ENCODE peak calls at places on chromosome 11, in eight cellular contexts. One of them, this sample, is unnamed.

GRCh38 chr11:116035972-116036371 is 531.8 kb upstream of the CADM1 start:
- DNase-seq in PC-3: no peak
- DNase-seq in neural progenitor cell: no peak
- DNase-seq in fibroblast of lung: no peak
- DNase-seq in mammary epithelial cell: no peak
- DNase-seq in IMR-90: no peak
- DNase-seq in keratinocyte: no peak
- DNase-seq in H1: no peak
- DNase-seq in this sample: no peak

GRCh38 chr11:96234866-96235441 is 108.0 kb downstream of the MAML2 start:
- DNase-seq in PC-3: peak
- DNase-seq in neural progenitor cell: no peak
- DNase-seq in fibroblast of lung: no peak
- DNase-seq in mammary epithelial cell: no peak
- DNase-seq in IMR-90: no peak
- DNase-seq in keratinocyte: no peak
- DNase-seq in H1: no peak
- DNase-seq in this sample: no peak

GRCh38 chr11:86160546-86161149 is 83.9 kb upstream of the EED start:
- DNase-seq in PC-3: peak
- DNase-seq in neural progenitor cell: no peak
- DNase-seq in fibroblast of lung: no peak
- DNase-seq in mammary epithelial cell: peak
- DNase-seq in IMR-90: peak
- DNase-seq in keratinocyte: peak
- DNase-seq in H1: no peak
- DNase-seq in this sample: no peak

GRCh38 chr11:16154715-16155396 is 201.5 kb downstream of the SOX6 start:
- DNase-seq in PC-3: peak
- DNase-seq in neural progenitor cell: no peak
- DNase-seq in fibroblast of lung: no peak
- DNase-seq in mammary epithelial cell: peak
- DNase-seq in IMR-90: no peak
- DNase-seq in keratinocyte: peak
- DNase-seq in H1: no peak
- DNase-seq in this sample: no peak

GRCh38 chr11:78408619-78409018 is 9.0 kb downstream of the GAB2 start:
- DNase-seq in PC-3: no peak
- DNase-seq in neural progenitor cell: no peak
- DNase-seq in fibroblast of lung: no peak
- DNase-seq in mammary epithelial cell: no peak
- DNase-seq in IMR-90: no peak
- DNase-seq in keratinocyte: no peak
- DNase-seq in H1: no peak
- DNase-seq in this sample: no peak

GRCh38 chr11:63608353-63609345 is 5.6 kb downstream of the PLAAT3 start:
- DNase-seq in PC-3: no peak
- DNase-seq in neural progenitor cell: no peak
- DNase-seq in fibroblast of lung: no peak
- DNase-seq in mammary epithelial cell: peak
- DNase-seq in IMR-90: peak
- DNase-seq in keratinocyte: no peak
- DNase-seq in H1: no peak
- DNase-seq in this sample: no peak

GRCh38 chr11:35307221-35307621 is 112.1 kb downstream of the SLC1A2 start:
- DNase-seq in PC-3: no peak
- DNase-seq in neural progenitor cell: no peak
- DNase-seq in fibroblast of lung: no peak
- DNase-seq in mammary epithelial cell: no peak
- DNase-seq in IMR-90: no peak
- DNase-seq in keratinocyte: no peak
- DNase-seq in H1: no peak
- DNase-seq in this sample: no peak

GRCh38 chr11:120520091-120520822 is 8.7 kb downstream of the GRIK4 start:
- DNase-seq in PC-3: no peak
- DNase-seq in neural progenitor cell: no peak
- DNase-seq in fibroblast of lung: no peak
- DNase-seq in mammary epithelial cell: no peak
- DNase-seq in IMR-90: no peak
- DNase-seq in keratinocyte: no peak
- DNase-seq in H1: no peak
- DNase-seq in this sample: no peak

GRCh38 chr11:74870485-74870884 is 78.4 kb downstream of the XRRA1 start:
- DNase-seq in PC-3: peak
- DNase-seq in neural progenitor cell: peak
- DNase-seq in fibroblast of lung: peak
- DNase-seq in mammary epithelial cell: peak
- DNase-seq in IMR-90: peak
- DNase-seq in keratinocyte: no peak
- DNase-seq in H1: no peak
- DNase-seq in this sample: peak

GRCh38 chr11:78780889-78781288 is 206.2 kb upstream of the NARS2 start:
- DNase-seq in PC-3: no peak
- DNase-seq in neural progenitor cell: no peak
- DNase-seq in fibroblast of lung: no peak
- DNase-seq in mammary epithelial cell: no peak
- DNase-seq in IMR-90: no peak
- DNase-seq in keratinocyte: no peak
- DNase-seq in H1: no peak
- DNase-seq in this sample: no peak

GRCh38 chr11:75472081-75472732 is 39.2 kb upstream of the KLHL35 start:
- DNase-seq in PC-3: no peak
- DNase-seq in neural progenitor cell: no peak
- DNase-seq in fibroblast of lung: no peak
- DNase-seq in mammary epithelial cell: peak
- DNase-seq in IMR-90: no peak
- DNase-seq in keratinocyte: peak
- DNase-seq in H1: no peak
- DNase-seq in this sample: no peak

GRCh38 chr11:117915219-117915618 is 14.0 kb downstream of the TMPRSS13 start:
- DNase-seq in PC-3: no peak
- DNase-seq in neural progenitor cell: peak
- DNase-seq in fibroblast of lung: no peak
- DNase-seq in mammary epithelial cell: no peak
- DNase-seq in IMR-90: no peak
- DNase-seq in keratinocyte: no peak
- DNase-seq in H1: no peak
- DNase-seq in this sample: no peak

GRCh38 chr11:83459802-83460201 is 173.6 kb upstream of the CCDC90B start:
- DNase-seq in PC-3: no peak
- DNase-seq in neural progenitor cell: no peak
- DNase-seq in fibroblast of lung: no peak
- DNase-seq in mammary epithelial cell: no peak
- DNase-seq in IMR-90: no peak
- DNase-seq in keratinocyte: no peak
- DNase-seq in H1: no peak
- DNase-seq in this sample: no peak

GRCh38 chr11:6968816-6969215 is 42.6 kb downstream of the ZNF215 start:
- DNase-seq in PC-3: peak
- DNase-seq in neural progenitor cell: no peak
- DNase-seq in fibroblast of lung: peak
- DNase-seq in mammary epithelial cell: peak
- DNase-seq in IMR-90: peak
- DNase-seq in keratinocyte: peak
- DNase-seq in H1: no peak
- DNase-seq in this sample: no peak

GRCh38 chr11:104301776-104302175 is 137.8 kb upstream of the PDGFD start:
- DNase-seq in PC-3: no peak
- DNase-seq in neural progenitor cell: no peak
- DNase-seq in fibroblast of lung: no peak
- DNase-seq in mammary epithelial cell: no peak
- DNase-seq in IMR-90: no peak
- DNase-seq in keratinocyte: no peak
- DNase-seq in H1: no peak
- DNase-seq in this sample: no peak

GRCh38 chr11:120448240-120448639 is 63.3 kb upstream of the GRIK4 start:
- DNase-seq in PC-3: no peak
- DNase-seq in neural progenitor cell: no peak
- DNase-seq in fibroblast of lung: no peak
- DNase-seq in mammary epithelial cell: no peak
- DNase-seq in IMR-90: no peak
- DNase-seq in keratinocyte: no peak
- DNase-seq in H1: no peak
- DNase-seq in this sample: no peak

GRCh38 chr11:32809313-32809712 is 14.9 kb upstream of the CCDC73 start:
- DNase-seq in PC-3: peak
- DNase-seq in neural progenitor cell: peak
- DNase-seq in fibroblast of lung: peak
- DNase-seq in mammary epithelial cell: peak
- DNase-seq in IMR-90: peak
- DNase-seq in keratinocyte: peak
- DNase-seq in H1: peak
- DNase-seq in this sample: peak

DNA sequence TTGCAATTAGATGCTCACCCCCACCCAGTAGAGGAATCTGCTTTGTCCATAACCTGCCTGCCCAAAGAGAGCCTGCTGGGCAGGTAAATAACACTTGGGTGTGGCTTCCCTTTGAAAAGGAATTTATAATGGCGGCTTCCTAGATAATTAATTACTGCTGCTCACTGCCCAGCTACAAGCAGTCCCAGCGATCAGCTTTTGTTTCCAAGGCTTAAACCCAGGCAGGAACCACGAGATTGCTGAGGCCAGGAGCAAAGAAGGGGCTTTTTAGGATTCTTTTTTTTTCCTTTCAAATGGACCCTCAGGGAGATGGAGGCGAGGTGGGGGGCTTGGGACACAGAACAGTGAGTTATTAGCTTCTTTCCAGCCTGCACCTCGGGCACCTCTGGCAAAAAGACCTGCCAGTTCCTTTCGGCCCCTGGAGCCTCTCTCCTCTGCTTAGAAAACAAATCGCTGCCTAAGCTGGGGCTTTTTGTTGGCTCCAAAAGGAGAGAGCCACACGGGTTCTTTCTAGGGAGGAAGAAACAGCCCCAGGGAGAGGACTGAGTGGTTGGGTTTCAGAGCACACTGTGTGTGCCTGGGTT is 107.2 kb downstream of the TSPAN18 start:
- DNase-seq in PC-3: peak
- DNase-seq in neural progenitor cell: peak
- DNase-seq in fibroblast of lung: no peak
- DNase-seq in mammary epithelial cell: no peak
- DNase-seq in IMR-90: no peak
- DNase-seq in keratinocyte: no peak
- DNase-seq in H1: no peak
- DNase-seq in this sample: no peak
- H3K4me2 ChIP-seq in PC-3: peak
- H3K4me2 ChIP-seq in neural progenitor cell: peak
- H3K4me2 ChIP-seq in fibroblast of lung: no peak
- H3K4me2 ChIP-seq in mammary epithelial cell: no peak
- H3K4me2 ChIP-seq in IMR-90: no peak
- H3K4me2 ChIP-seq in keratinocyte: no peak
- H3K4me2 ChIP-seq in H1: peak
- H3K4me2 ChIP-seq in this sample: no peak

GRCh38 chr11:46407635-46408034 is 16.1 kb upstream of the CHRM4 start:
- DNase-seq in PC-3: no peak
- DNase-seq in neural progenitor cell: no peak
- DNase-seq in fibroblast of lung: no peak
- DNase-seq in mammary epithelial cell: no peak
- DNase-seq in IMR-90: no peak
- DNase-seq in keratinocyte: no peak
- DNase-seq in H1: no peak
- DNase-seq in this sample: no peak
- H3K4me2 ChIP-seq in PC-3: no peak
- H3K4me2 ChIP-seq in neural progenitor cell: no peak
- H3K4me2 ChIP-seq in fibroblast of lung: no peak
- H3K4me2 ChIP-seq in mammary epithelial cell: no peak
- H3K4me2 ChIP-seq in IMR-90: no peak
- H3K4me2 ChIP-seq in keratinocyte: no peak
- H3K4me2 ChIP-seq in H1: no peak
- H3K4me2 ChIP-seq in this sample: no peak

DNA sequence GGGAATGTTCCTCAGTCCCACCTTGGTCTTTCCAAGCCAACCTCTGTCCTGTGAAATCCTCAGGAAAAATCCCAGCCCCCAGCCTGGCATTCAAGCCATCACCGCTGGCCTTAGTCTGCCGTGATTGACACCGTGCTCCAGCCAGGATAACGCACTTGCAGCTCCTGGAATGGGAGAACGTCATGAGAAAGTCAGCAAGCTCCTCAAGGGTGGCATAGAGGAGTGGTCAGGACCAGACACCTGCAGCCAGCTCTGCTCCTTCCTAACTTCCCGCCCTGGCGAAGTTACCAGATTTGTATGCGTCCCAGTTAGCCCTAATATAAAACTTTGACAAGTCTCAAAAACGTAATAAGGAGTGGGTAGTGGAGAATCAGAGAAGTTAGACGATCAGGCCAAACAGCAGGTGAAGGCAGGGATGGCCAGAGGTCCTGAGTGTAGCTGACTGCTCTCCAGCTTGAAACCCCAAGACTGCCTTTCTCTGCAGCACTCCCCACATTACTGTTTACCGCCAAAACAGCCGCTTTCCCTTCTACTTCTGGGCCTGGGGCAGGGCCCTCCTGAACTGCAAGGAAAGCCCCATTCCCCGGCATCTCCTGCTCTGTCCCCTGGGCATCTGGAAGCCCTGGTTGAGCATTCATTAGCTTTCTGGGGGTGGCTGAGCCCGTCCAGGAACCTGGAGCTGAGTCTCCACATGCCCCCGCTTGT is 1.3 kb upstream of the DKK3 start:
- DNase-seq in PC-3: no peak
- DNase-seq in neural progenitor cell: no peak
- DNase-seq in fibroblast of lung: no peak
- DNase-seq in mammary epithelial cell: no peak
- DNase-seq in IMR-90: no peak
- DNase-seq in keratinocyte: no peak
- DNase-seq in H1: no peak
- DNase-seq in this sample: no peak
- H3K4me2 ChIP-seq in PC-3: no peak
- H3K4me2 ChIP-seq in neural progenitor cell: peak
- H3K4me2 ChIP-seq in fibroblast of lung: peak
- H3K4me2 ChIP-seq in mammary epithelial cell: peak
- H3K4me2 ChIP-seq in IMR-90: peak
- H3K4me2 ChIP-seq in keratinocyte: no peak
- H3K4me2 ChIP-seq in H1: peak
- H3K4me2 ChIP-seq in this sample: no peak

DNA sequence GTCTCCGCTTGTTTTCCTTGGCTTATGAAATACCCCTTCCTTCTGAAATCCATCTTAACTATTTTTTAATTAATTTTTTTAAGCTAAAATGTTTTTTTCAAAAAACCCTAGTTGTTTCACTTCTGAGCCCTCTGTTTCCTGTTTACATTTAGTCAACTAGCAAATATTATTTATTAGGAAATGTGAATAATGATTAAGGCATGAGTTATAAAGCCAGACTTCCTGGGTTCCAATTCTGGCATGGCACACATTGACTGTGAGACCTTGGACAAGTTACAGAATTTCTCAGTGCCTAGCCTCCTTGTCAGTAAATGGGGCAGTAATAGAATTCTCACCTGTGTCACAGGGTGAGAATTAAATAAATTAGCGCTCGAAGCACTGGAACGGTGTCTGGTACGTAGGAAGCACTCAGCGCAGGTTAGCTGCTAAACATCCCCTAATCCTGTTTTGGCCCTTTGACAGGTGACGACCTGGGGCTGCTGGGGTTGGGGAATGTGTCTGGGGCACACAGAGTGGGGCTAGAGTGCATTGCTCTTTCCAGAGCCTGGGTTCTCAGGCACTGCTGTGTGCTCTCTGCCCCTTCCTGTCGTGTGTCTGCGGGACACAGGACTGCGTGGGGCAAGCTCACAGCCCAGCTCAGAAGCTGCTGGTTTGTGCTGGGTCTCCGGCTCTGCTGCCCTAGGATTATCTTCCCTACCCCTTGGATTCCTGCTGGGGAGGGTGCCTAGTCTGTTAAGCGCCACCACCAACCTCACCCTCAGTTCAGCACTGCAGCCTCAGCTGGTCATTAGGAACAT is 13.1 kb downstream of the PANX1 start:
- DNase-seq in PC-3: peak
- DNase-seq in neural progenitor cell: peak
- DNase-seq in fibroblast of lung: no peak
- DNase-seq in mammary epithelial cell: no peak
- DNase-seq in IMR-90: no peak
- DNase-seq in keratinocyte: no peak
- DNase-seq in H1: no peak
- DNase-seq in this sample: no peak
- H3K4me2 ChIP-seq in PC-3: peak
- H3K4me2 ChIP-seq in neural progenitor cell: peak
- H3K4me2 ChIP-seq in fibroblast of lung: peak
- H3K4me2 ChIP-seq in mammary epithelial cell: no peak
- H3K4me2 ChIP-seq in IMR-90: peak
- H3K4me2 ChIP-seq in keratinocyte: no peak
- H3K4me2 ChIP-seq in H1: peak
- H3K4me2 ChIP-seq in this sample: no peak